ENCODE peak calls at places on chromosomes 12 and 14, in seven cellular contexts. E, L, J, R, P, T and G are unnamed samples.
A peak's percentile ranks its signal among the peaks of the same experiment; 100 is the strongest.

GRCh38 chr12:113185180-113186032 is at the start of the genes DDX54 and RITA1:
- DNase-seq in E (peak; percentile 76), L (peak; percentile 86), J (peak; percentile 65), R (peak; percentile 84), P (peak; percentile 86), T (no peak), G (no peak)

GRCh38 chr12:66197413-66198055 is 8.5 kb downstream of the IRAK3 start:
- DNase-seq in E (no peak), L (no peak), J (peak; percentile 50), R (no peak), P (no peak), T (no peak), G (no peak)

GRCh38 chr12:89461190-89461589 is 63.4 kb downstream of the GALNT4 start:
- DNase-seq in E (no peak), L (no peak), J (peak; percentile 20), R (no peak), P (no peak), T (no peak), G (no peak)

GRCh38 chr12:1324099-1324498 is 270.3 kb downstream of the FBXL14 start:
- DNase-seq in E (no peak), L (no peak), J (no peak), R (no peak), P (no peak), T (no peak), G (no peak)

GRCh38 chr12:26214121-26214520 is 18.7 kb downstream of the SSPN start:
- DNase-seq in E (no peak), L (no peak), J (no peak), R (no peak), P (no peak), T (no peak), G (no peak)

GRCh38 chr12:6078378-6079083 is 45.9 kb downstream of the VWF start:
- DNase-seq in E (no peak), L (peak; percentile 8), J (no peak), R (no peak), P (no peak), T (no peak), G (no peak)

GRCh38 chr12:48446372-48446771 is 26.0 kb upstream of the ANP32D start:
- DNase-seq in E (no peak), L (no peak), J (peak; percentile 12), R (peak; percentile 19), P (no peak), T (no peak), G (no peak)

GRCh38 chr12:127416796-127417195 is 850.2 kb upstream of the TMEM132C start:
- DNase-seq in E (no peak), L (no peak), J (peak; percentile 46), R (no peak), P (no peak), T (no peak), G (no peak)

GRCh38 chr14:22796087-22796707 is 19.0 kb downstream of the SLC7A7 start:
- DNase-seq in E (no peak), L (no peak), J (no peak), R (no peak), P (no peak), T (no peak), G (no peak)

GRCh38 chr12:31736472-31736871 is 7.7 kb upstream of the AMN1 start:
- DNase-seq in E (no peak), L (no peak), J (peak; percentile 92), R (no peak), P (no peak), T (peak; percentile 68), G (peak; percentile 66)

GRCh38 chr14:54353694-54354093 is 43.1 kb upstream of the CDKN3 start:
- DNase-seq in E (no peak), L (no peak), J (no peak), R (no peak), P (no peak), T (no peak), G (no peak)

GRCh38 chr14:89372156-89372555 is 44.9 kb downstream of the FOXN3 start:
- DNase-seq in E (no peak), L (no peak), J (no peak), R (no peak), P (no peak), T (no peak), G (no peak)

GRCh38 chr12:63917864-63918742 is 73.6 kb downstream of the SRGAP1 start:
- DNase-seq in E (no peak), L (no peak), J (peak; percentile 99), R (no peak), P (peak; percentile 38), T (peak; percentile 98), G (peak; percentile 87)

GRCh38 chr12:132651444-132652100 is 33.0 kb downstream of the P2RX2 start:
- DNase-seq in E (no peak), L (no peak), J (no peak), R (no peak), P (no peak), T (no peak), G (no peak)

GRCh38 chr12:15978431-15978950 is 67.4 kb downstream of the DERA start:
- DNase-seq in E (peak; percentile 21), L (no peak), J (peak; percentile 52), R (no peak), P (no peak), T (no peak), G (peak; percentile 67)

GRCh38 chr12:10708862-10709261 is 14.3 kb downstream of the YBX3 start:
- DNase-seq in E (no peak), L (no peak), J (no peak), R (no peak), P (no peak), T (no peak), G (no peak)

GRCh38 chr14:85534914-85535313 is 5.0 kb downstream of the FLRT2 start:
- DNase-seq in E (no peak), L (no peak), J (peak; percentile 20), R (no peak), P (no peak), T (no peak), G (no peak)

GRCh38 chr14:85537526-85537925 is 7.6 kb downstream of the FLRT2 start:
- DNase-seq in E (no peak), L (no peak), J (no peak), R (no peak), P (no peak), T (no peak), G (no peak)

GRCh38 chr14:85536835-85537195 is 6.9 kb downstream of the FLRT2 start:
- DNase-seq in E (no peak), L (no peak), J (peak; percentile 46), R (no peak), P (no peak), T (no peak), G (no peak)

GRCh38 chr14:85535316-85535715 is 5.4 kb downstream of the FLRT2 start:
- DNase-seq in E (no peak), L (no peak), J (no peak), R (no peak), P (no peak), T (no peak), G (no peak)

GRCh38 chr14:85535916-85536834 is 6.2 kb downstream of the FLRT2 start:
- DNase-seq in E (no peak), L (no peak), J (peak; percentile 79), R (no peak), P (no peak), T (no peak), G (no peak)
- TF ChIP-seq CTCF in E (peak; percentile 14), L (peak; percentile 39), J (peak; percentile 49), R (peak; percentile 52), P (no peak), T (peak; percentile 36), G (peak; percentile 22)

DNA sequence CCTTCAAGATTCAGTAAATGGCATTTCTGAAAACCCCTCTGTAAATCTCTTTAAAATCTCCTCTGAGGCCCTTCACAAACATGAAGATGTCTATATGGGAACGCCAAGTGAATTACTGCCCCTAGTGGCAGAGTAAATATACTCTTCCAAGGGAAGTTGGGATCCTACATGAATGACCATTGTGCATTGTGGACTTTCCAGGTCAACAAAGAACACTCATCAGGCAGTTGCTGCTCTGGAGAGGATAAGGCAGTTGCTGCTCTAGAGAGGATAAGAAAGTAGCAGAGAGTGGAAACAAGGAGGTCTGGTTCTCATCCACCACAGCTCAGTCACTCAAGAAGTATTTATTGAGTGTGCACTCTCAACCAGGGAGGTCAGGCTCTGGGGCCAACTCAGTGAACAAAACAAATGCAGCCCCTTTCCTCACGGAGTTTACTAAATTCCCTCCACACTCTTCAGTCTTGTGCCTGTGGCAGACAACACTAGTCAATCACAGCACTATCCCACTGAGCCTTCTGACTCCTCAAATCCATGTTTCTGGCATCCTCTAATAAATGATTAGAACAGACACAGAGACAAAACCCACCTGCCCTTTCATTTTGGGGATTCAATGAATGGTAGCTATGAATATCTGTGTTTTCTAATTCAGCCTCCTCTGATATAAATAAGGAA is 52.9 kb downstream of the SVOP start:
- DNase-seq in E (no peak), L (no peak), J (peak; percentile 9), R (no peak), P (no peak), T (no peak), G (no peak)
- TF ChIP-seq CTCF in E (peak; percentile 65), L (peak; percentile 34), J (peak; percentile 45), R (peak; percentile 49), P (peak; percentile 37), T (peak; percentile 32), G (peak; percentile 31)

GRCh38 chr14:93163570-93163969 is 21.1 kb downstream of the MOAP1 start:
- DNase-seq in E (no peak), L (no peak), J (no peak), R (no peak), P (no peak), T (no peak), G (no peak)

GRCh38 chr14:93155667-93156066 is 29.0 kb downstream of the MOAP1 start:
- DNase-seq in E (no peak), L (no peak), J (no peak), R (no peak), P (no peak), T (no peak), G (no peak)

GRCh38 chr14:93161411-93161940 is 23.2 kb downstream of the MOAP1 start:
- DNase-seq in E (no peak), L (no peak), J (no peak), R (no peak), P (no peak), T (no peak), G (no peak)

GRCh38 chr14:93156693-93157369 is 27.9 kb downstream of the MOAP1 start:
- DNase-seq in E (no peak), L (no peak), J (no peak), R (no peak), P (no peak), T (no peak), G (no peak)

DNA sequence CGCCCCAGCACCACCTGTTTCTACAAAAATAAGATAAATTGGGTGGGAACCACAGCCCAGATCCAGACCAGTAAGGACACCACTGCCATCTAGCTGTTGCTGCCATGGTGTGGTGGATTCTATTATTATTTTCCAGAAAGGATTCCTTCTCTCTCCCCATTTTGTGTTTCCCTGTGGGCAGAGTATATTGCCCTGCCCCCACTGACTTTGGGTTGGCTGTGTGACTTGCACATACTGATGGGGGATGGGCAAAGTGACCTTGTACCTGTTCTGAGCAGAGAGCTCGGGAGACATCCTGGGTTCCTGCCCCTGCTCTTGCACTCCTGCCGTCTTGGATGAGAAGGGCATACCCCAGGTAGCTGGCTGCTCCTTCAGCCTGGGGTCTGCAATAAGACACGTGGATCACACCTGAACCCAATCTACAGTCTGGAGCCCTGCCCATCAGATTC is 24.3 kb downstream of the MOAP1 start:
- DNase-seq in E (no peak), L (no peak), J (peak; percentile 20), R (no peak), P (no peak), T (no peak), G (no peak)
- TF ChIP-seq CTCF in E (no peak), L (no peak), J (peak; percentile 46), R (peak; percentile 38), P (no peak), T (peak; percentile 55), G (peak; percentile 59)

GRCh38 chr12:43914923-43915468 is 79.1 kb downstream of the TMEM117 start:
- DNase-seq in E (no peak), L (no peak), J (no peak), R (no peak), P (no peak), T (no peak), G (no peak)
- TF ChIP-seq CTCF in E (no peak), L (no peak), J (no peak), R (peak; percentile 23), P (no peak), T (no peak), G (no peak)